ENCODE peak calls at places on chromosomes 2 and 18, in six cellular contexts. R is NAMALWA; J is stimulated activated CD8-positive, alpha-beta memory T cell treated with anti-CD3 and anti-CD28 coated beads, Interleukin-4, amount 100 ng/mL, for 48 hours; K is kidney epithelial cell; O is NCI-H1105 treated with DMSO at 0.1 percent for 48 hours; X is stromal cell of bone marrow. Q is an unnamed sample.

GRCh38 chr2:197894751-197895274 is 90.4 kb downstream of the PLCL1 start:
- DNase-seq in R (no peak), J (no peak), K (no peak), O (no peak), X (no peak), Q (no peak)

GRCh38 chr2:156430236-156430977 is 5.8 kb upstream of the GPD2 start:
- DNase-seq in R (no peak), J (no peak), K (no peak), O (no peak), X (no peak), Q (no peak)

GRCh38 chr18:79524181-79525078 is 128.7 kb downstream of the NFATC1 start:
- DNase-seq in R (no peak), J (peak), K (no peak), O (no peak), X (no peak), Q (no peak)

GRCh38 chr2:218218409-218219185 is 1.6 kb downstream of the ARPC2 start:
- DNase-seq in R (peak), J (no peak), K (no peak), O (no peak), X (no peak), Q (peak)

GRCh38 chr18:56516769-56517168 is 121.6 kb downstream of the TXNL1 start:
- DNase-seq in R (no peak), J (no peak), K (no peak), O (no peak), X (peak), Q (no peak)

GRCh38 chr2:78202986-78203670 is 681.0 kb upstream of the LRRTM4 start:
- DNase-seq in R (no peak), J (no peak), K (no peak), O (no peak), X (no peak), Q (no peak)

GRCh38 chr2:28084564-28084963 is 194.0 kb downstream of the BABAM2 start:
- DNase-seq in R (no peak), J (no peak), K (no peak), O (no peak), X (no peak), Q (no peak)

GRCh38 chr2:236871500-236872001 is 214.1 kb upstream of the COPS8 start:
- DNase-seq in R (peak), J (no peak), K (peak), O (no peak), X (peak), Q (peak)

GRCh38 chr18:46071894-46072867 is at the start of gene PSTPIP2:
- DNase-seq in R (no peak), J (peak), K (no peak), O (peak), X (no peak), Q (peak)

GRCh38 chr2:120315367-120316033 is 30.4 kb upstream of the INHBB start:
- DNase-seq in R (no peak), J (no peak), K (no peak), O (no peak), X (no peak), Q (no peak)

GRCh38 chr2:146489386-146489785 is 1355.4 kb upstream of the ACVR2A start:
- DNase-seq in R (no peak), J (no peak), K (no peak), O (no peak), X (no peak), Q (no peak)

GRCh38 chr18:2223859-2224258 is 347.4 kb downstream of the METTL4 start:
- DNase-seq in R (peak), J (no peak), K (no peak), O (peak), X (peak), Q (peak)

GRCh38 chr2:183868707-183869106 is 729.6 kb upstream of the ZNF804A start:
- DNase-seq in R (no peak), J (no peak), K (peak), O (no peak), X (no peak), Q (no peak)

GRCh38 chr2:24702800-24703199 is 90.4 kb downstream of the PTRHD1 start:
- DNase-seq in R (no peak), J (no peak), K (peak), O (no peak), X (peak), Q (no peak)

GRCh38 chr2:155250800-155251199 is 552.3 kb downstream of the KCNJ3 start:
- DNase-seq in R (peak), J (no peak), K (no peak), O (peak), X (no peak), Q (peak)

GRCh38 chr2:109459485-109459884 is 154.3 kb downstream of the SEPTIN10 start:
- DNase-seq in R (no peak), J (no peak), K (no peak), O (no peak), X (no peak), Q (no peak)

GRCh38 chr2:33214436-33214835 is 262.0 kb upstream of the RASGRP3 start:
- DNase-seq in R (no peak), J (no peak), K (no peak), O (no peak), X (no peak), Q (no peak)

GRCh38 chr2:39062320-39062719 is 58.5 kb downstream of the SOS1 start:
- DNase-seq in R (no peak), J (no peak), K (no peak), O (no peak), X (no peak), Q (no peak)

GRCh38 chr2:175180701-175181103 is 808 bp downstream of the ATP5MC3 start:
- DNase-seq in R (peak), J (peak), K (no peak), O (peak), X (no peak), Q (peak)

GRCh38 chr18:50817898-50818250 is 1.9 kb downstream of the MRO start:
- DNase-seq in R (no peak), J (no peak), K (no peak), O (no peak), X (peak), Q (no peak)

GRCh38 chr2:24831736-24832421 is 38.7 kb downstream of the CENPO start:
- DNase-seq in R (no peak), J (no peak), K (no peak), O (no peak), X (no peak), Q (no peak)

GRCh38 chr2:288002-288742 is at the start of gene ALKAL2:
- DNase-seq in R (no peak), J (no peak), K (no peak), O (no peak), X (no peak), Q (no peak)

Q was measured in Kasumi-1.